ENCODE peak calls at places on chromosomes 5 and 9, in four cellular contexts. One of them, this sample, is unnamed.

GRCh38 chr9:34501889-34502425 is 20.8 kb downstream of the ENHO start:
- DNase-seq in GM12878: no peak
- DNase-seq in HepG2: peak; percentile 83
- DNase-seq in K562: no peak
- DNase-seq in this sample: no peak

GRCh38 chr5:76579166-76579765 is 43.9 kb downstream of the F2RL2 start:
- DNase-seq in GM12878: no peak
- DNase-seq in HepG2: no peak
- DNase-seq in K562: no peak
- DNase-seq in this sample: no peak

GRCh38 chr9:127661342-127661741 is 45.4 kb upstream of the CFAP157 start:
- DNase-seq in GM12878: no peak
- DNase-seq in HepG2: no peak
- DNase-seq in K562: peak; percentile 47
- DNase-seq in this sample: no peak

GRCh38 chr9:114385412-114386181 is 2.2 kb downstream of the AKNA start:
- DNase-seq in GM12878: peak; percentile 97
- DNase-seq in HepG2: peak; percentile 54
- DNase-seq in K562: no peak
- DNase-seq in this sample: no peak

GRCh38 chr5:148075529-148075928 is 11.7 kb downstream of the SPINK5 start:
- DNase-seq in GM12878: no peak
- DNase-seq in HepG2: no peak
- DNase-seq in K562: no peak
- DNase-seq in this sample: no peak

GRCh38 chr5:178851951-178852350 is 7.8 kb upstream of the ZNF354B start:
- DNase-seq in GM12878: no peak
- DNase-seq in HepG2: no peak
- DNase-seq in K562: no peak
- DNase-seq in this sample: no peak

GRCh38 chr9:6673326-6674025 is 27.9 kb upstream of the GLDC start:
- DNase-seq in GM12878: no peak
- DNase-seq in HepG2: peak; percentile 43
- DNase-seq in K562: no peak
- DNase-seq in this sample: no peak

GRCh38 chr9:111621895-111622480 is 9.1 kb upstream of the DNAJC25 start:
- DNase-seq in GM12878: no peak
- DNase-seq in HepG2: peak; percentile 47
- DNase-seq in K562: peak; percentile 30
- DNase-seq in this sample: peak; percentile 31

GRCh38 chr5:74122979-74123575 is 497.1 kb downstream of the ARHGEF28 start:
- DNase-seq in GM12878: no peak
- DNase-seq in HepG2: no peak
- DNase-seq in K562: no peak
- DNase-seq in this sample: no peak

GRCh38 chr9:87338075-87338989 is 159.3 kb upstream of the DAPK1 start:
- DNase-seq in GM12878: no peak
- DNase-seq in HepG2: no peak
- DNase-seq in K562: no peak
- DNase-seq in this sample: no peak

GRCh38 chr9:112545237-112545636 is 58.6 kb downstream of the KIAA1958 start:
- DNase-seq in GM12878: no peak
- DNase-seq in HepG2: no peak
- DNase-seq in K562: no peak
- DNase-seq in this sample: no peak

GRCh38 chr5:50699737-50700136 is 33.3 kb downstream of the PARP8 start:
- DNase-seq in GM12878: no peak
- DNase-seq in HepG2: no peak
- DNase-seq in K562: no peak
- DNase-seq in this sample: no peak

GRCh38 chr5:72394688-72395087 is 74.5 kb downstream of the PTCD2 start:
- DNase-seq in GM12878: no peak
- DNase-seq in HepG2: no peak
- DNase-seq in K562: no peak
- DNase-seq in this sample: peak; percentile 22

GRCh38 chr5:143395638-143396352 is 7.7 kb downstream of the NR3C1 start:
- DNase-seq in GM12878: no peak
- DNase-seq in HepG2: no peak
- DNase-seq in K562: no peak
- DNase-seq in this sample: no peak

GRCh38 chr5:169325273-169325672 is 24.3 kb upstream of the SLIT3 start:
- DNase-seq in GM12878: no peak
- DNase-seq in HepG2: no peak
- DNase-seq in K562: no peak
- DNase-seq in this sample: no peak

GRCh38 chr9:71306134-71306533 is 184.7 kb upstream of the TRPM3 start:
- DNase-seq in GM12878: no peak
- DNase-seq in HepG2: no peak
- DNase-seq in K562: no peak
- DNase-seq in this sample: no peak

GRCh38 chr9:112125961-112126388 is 49.1 kb downstream of the SUSD1 start:
- DNase-seq in GM12878: no peak
- DNase-seq in HepG2: peak; percentile 40
- DNase-seq in K562: no peak
- DNase-seq in this sample: no peak

GRCh38 chr9:113567361-113568080 is 104.0 kb downstream of the RGS3 start:
- DNase-seq in GM12878: no peak
- DNase-seq in HepG2: no peak
- DNase-seq in K562: no peak
- DNase-seq in this sample: no peak

GRCh38 chr5:66417681-66418248 is 178.4 kb upstream of the MAST4 start:
- DNase-seq in GM12878: no peak
- DNase-seq in HepG2: no peak
- DNase-seq in K562: no peak
- DNase-seq in this sample: no peak

GRCh38 chr9:9791621-9792020 is 821.2 kb downstream of the PTPRD start:
- DNase-seq in GM12878: no peak
- DNase-seq in HepG2: no peak
- DNase-seq in K562: no peak
- DNase-seq in this sample: no peak

GRCh38 chr5:75670571-75670970 is 46.7 kb downstream of the POC5 start:
- DNase-seq in GM12878: no peak
- DNase-seq in HepG2: no peak
- DNase-seq in K562: no peak
- DNase-seq in this sample: no peak

GRCh38 chr5:1786621-1787471 is 12.8 kb downstream of the MRPL36 start:
- DNase-seq in GM12878: no peak
- DNase-seq in HepG2: no peak
- DNase-seq in K562: no peak
- DNase-seq in this sample: no peak

GRCh38 chr9:120100595-120100994 is 479.4 kb downstream of the CDK5RAP2 start:
- DNase-seq in GM12878: no peak
- DNase-seq in HepG2: no peak
- DNase-seq in K562: no peak
- DNase-seq in this sample: no peak

GRCh38 chr9:78304357-78304756 is 7.4 kb downstream of the PSAT1 start:
- DNase-seq in GM12878: no peak
- DNase-seq in HepG2: peak; percentile 25
- DNase-seq in K562: no peak
- DNase-seq in this sample: no peak

GRCh38 chr5:178602752-178603151 is 12.6 kb upstream of the COL23A1 start:
- DNase-seq in GM12878: no peak
- DNase-seq in HepG2: no peak
- DNase-seq in K562: no peak
- DNase-seq in this sample: no peak

GRCh38 chr5:55308254-55308836 is 556 bp downstream of the MTREX start:
- DNase-seq in GM12878: no peak
- DNase-seq in HepG2: peak; percentile 4
- DNase-seq in K562: peak; percentile 19
- DNase-seq in this sample: peak; percentile 24

GRCh38 chr9:87707805-87708500 is 18.0 kb upstream of the CTSL start:
- DNase-seq in GM12878: no peak
- DNase-seq in HepG2: no peak
- DNase-seq in K562: no peak
- DNase-seq in this sample: no peak

GRCh38 chr5:178234121-178234752 is 1.6 kb upstream of the PHYKPL start:
- DNase-seq in GM12878: no peak
- DNase-seq in HepG2: no peak
- DNase-seq in K562: no peak
- DNase-seq in this sample: no peak

GRCh38 chr5:125408582-125409069 is 662.2 kb upstream of the ZNF608 start:
- DNase-seq in GM12878: no peak
- DNase-seq in HepG2: no peak
- DNase-seq in K562: no peak
- DNase-seq in this sample: peak; percentile 39

GRCh38 chr9:98381311-98382103 is 126.1 kb upstream of the TBC1D2 start:
- DNase-seq in GM12878: no peak
- DNase-seq in HepG2: no peak
- DNase-seq in K562: no peak
- DNase-seq in this sample: no peak

GRCh38 chr9:98380065-98380681 is 124.7 kb upstream of the TBC1D2 start:
- DNase-seq in GM12878: peak; percentile 26
- DNase-seq in HepG2: no peak
- DNase-seq in K562: peak; percentile 17
- DNase-seq in this sample: no peak

GRCh38 chr9:98391406-98391805 is 136.0 kb upstream of the TBC1D2 start:
- DNase-seq in GM12878: no peak
- DNase-seq in HepG2: no peak
- DNase-seq in K562: no peak
- DNase-seq in this sample: no peak

GRCh38 chr9:98383758-98384157 is 128.3 kb upstream of the TBC1D2 start:
- DNase-seq in GM12878: no peak
- DNase-seq in HepG2: no peak
- DNase-seq in K562: no peak
- DNase-seq in this sample: no peak

GRCh38 chr9:98385751-98386150 is 130.3 kb upstream of the TBC1D2 start:
- DNase-seq in GM12878: no peak
- DNase-seq in HepG2: no peak
- DNase-seq in K562: no peak
- DNase-seq in this sample: no peak
- TF ChIP-seq FOXM1 in GM12878: no peak
- TF ChIP-seq FOXM1 in HepG2: no peak
- TF ChIP-seq FOXM1 in K562: no peak
- TF ChIP-seq FOXM1 in this sample: no peak

GRCh38 chr9:22055090-22055489 is 46.0 kb upstream of the CDKN2B start:
- DNase-seq in GM12878: no peak
- DNase-seq in HepG2: no peak
- DNase-seq in K562: no peak
- DNase-seq in this sample: no peak

GRCh38 chr9:22053178-22053577 is 44.1 kb upstream of the CDKN2B start:
- DNase-seq in GM12878: no peak
- DNase-seq in HepG2: no peak
- DNase-seq in K562: no peak
- DNase-seq in this sample: no peak

GRCh38 chr9:22054076-22054475 is 45.0 kb upstream of the CDKN2B start:
- DNase-seq in GM12878: no peak
- DNase-seq in HepG2: no peak
- DNase-seq in K562: no peak
- DNase-seq in this sample: no peak

GRCh38 chr9:22056402-22056801 is 47.3 kb upstream of the CDKN2B start:
- DNase-seq in GM12878: no peak
- DNase-seq in HepG2: no peak
- DNase-seq in K562: no peak
- DNase-seq in this sample: no peak

DNA sequence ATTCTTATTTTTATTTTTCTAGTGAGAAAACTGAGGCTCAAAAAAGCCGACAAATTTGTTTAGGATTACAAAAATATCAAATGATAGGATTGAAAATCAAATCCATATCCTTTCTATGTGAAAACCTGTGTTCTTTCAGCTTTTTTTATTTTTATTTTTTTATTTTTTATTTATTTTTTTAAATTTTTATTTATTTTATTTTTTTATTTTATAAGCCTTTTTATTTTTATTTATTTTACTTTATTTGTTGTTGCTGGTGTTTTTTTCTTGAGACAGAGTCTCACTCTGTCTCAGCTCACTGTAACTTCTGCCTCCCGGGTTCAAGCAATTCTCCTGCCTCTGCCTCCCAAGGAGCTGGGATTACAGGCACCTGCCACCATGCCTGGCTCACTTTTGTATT is 45.4 kb upstream of the CDKN2B start:
- DNase-seq in GM12878: no peak
- DNase-seq in HepG2: no peak
- DNase-seq in K562: no peak
- DNase-seq in this sample: no peak
- TF ChIP-seq BHLHE40 in GM12878: no peak
- TF ChIP-seq BHLHE40 in HepG2: no peak
- TF ChIP-seq BHLHE40 in K562: no peak
- TF ChIP-seq BHLHE40 in this sample: no peak

GRCh38 chr5:170525450-170526211 is 21.8 kb downstream of the KCNIP1 start:
- DNase-seq in GM12878: no peak
- DNase-seq in HepG2: no peak
- DNase-seq in K562: no peak
- DNase-seq in this sample: no peak
- TF ChIP-seq FOXM1 in GM12878: no peak
- TF ChIP-seq FOXM1 in HepG2: no peak
- TF ChIP-seq FOXM1 in K562: no peak
- TF ChIP-seq FOXM1 in this sample: no peak

GRCh38 chr9:754150-754931 is 87.2 kb upstream of the DMRT1 start:
- DNase-seq in GM12878: no peak
- DNase-seq in HepG2: no peak
- DNase-seq in K562: no peak
- DNase-seq in this sample: no peak
- TF ChIP-seq BHLHE40 in GM12878: no peak
- TF ChIP-seq BHLHE40 in HepG2: no peak
- TF ChIP-seq BHLHE40 in K562: no peak
- TF ChIP-seq BHLHE40 in this sample: no peak

GRCh38 chr9:73541923-73542322 is 390.3 kb downstream of the ANXA1 start:
- DNase-seq in GM12878: no peak
- DNase-seq in HepG2: no peak
- DNase-seq in K562: no peak
- DNase-seq in this sample: no peak

GRCh38 chr9:73532985-73533384 is 381.3 kb downstream of the ANXA1 start:
- DNase-seq in GM12878: no peak
- DNase-seq in HepG2: no peak
- DNase-seq in K562: no peak
- DNase-seq in this sample: no peak

GRCh38 chr9:73539881-73540280 is 388.2 kb downstream of the ANXA1 start:
- DNase-seq in GM12878: no peak
- DNase-seq in HepG2: no peak
- DNase-seq in K562: no peak
- DNase-seq in this sample: no peak

GRCh38 chr9:73536403-73536802 is 384.7 kb downstream of the ANXA1 start:
- DNase-seq in GM12878: no peak
- DNase-seq in HepG2: no peak
- DNase-seq in K562: no peak
- DNase-seq in this sample: no peak

DNA sequence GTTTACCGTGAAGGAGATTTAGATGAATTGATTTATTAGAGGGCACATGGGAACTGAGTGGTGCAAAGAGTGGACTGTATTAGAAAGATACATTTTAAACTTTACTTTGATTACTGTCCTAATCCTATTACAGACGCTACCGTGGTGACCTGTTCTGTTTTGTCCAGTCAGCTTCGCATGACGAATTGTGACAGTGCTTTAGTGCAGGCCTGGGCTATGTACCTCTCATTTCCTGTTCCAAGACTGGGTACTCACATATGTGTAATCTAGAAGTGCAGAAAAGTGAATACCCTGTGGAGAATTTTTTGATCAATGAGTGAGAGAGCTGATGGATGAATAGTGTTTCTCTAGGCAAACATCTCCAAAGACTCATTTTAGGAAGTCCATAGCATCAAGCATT is 385.9 kb downstream of the ANXA1 start:
- DNase-seq in GM12878: no peak
- DNase-seq in HepG2: no peak
- DNase-seq in K562: no peak
- DNase-seq in this sample: no peak
- TF ChIP-seq FOXM1 in GM12878: no peak
- TF ChIP-seq FOXM1 in HepG2: no peak
- TF ChIP-seq FOXM1 in K562: no peak
- TF ChIP-seq FOXM1 in this sample: no peak

This sample was measured in HEK293T.